ENCODE peak calls at places on chromosomes 4 and X, in six cellular contexts. S is K562, U is A549, H is endothelial cell of umbilical vein, I is HepG2, E is GM12878. O is an unnamed sample.
A peak's percentile ranks its signal among the peaks of the same experiment; 100 is the strongest.

GRCh38 chrX:86946569-86946968 is 571.0 kb upstream of the KLHL4 start:
- DNase-seq in S (peak; percentile 4), I (peak; percentile 30), U (peak; percentile 3), E (peak; percentile 1), H (peak; percentile 3), O (peak; percentile 38)

GRCh38 chrX:57583477-57583876 is 8.3 kb upstream of the ZXDB start:
- DNase-seq in E (no peak), U (no peak), H (no peak), I (no peak), S (no peak), O (no peak)

GRCh38 chr4:3307891-3308575 is 15.2 kb downstream of the RGS12 start:
- DNase-seq in U (no peak), E (no peak), S (no peak), I (no peak), H (no peak), O (no peak)

GRCh38 chrX:146385529-146385928 is 424.0 kb upstream of the CXorf51B start:
- DNase-seq in U (no peak), I (no peak), E (no peak), H (no peak), S (no peak), O (no peak)

GRCh38 chr4:164613761-164614277 is 140.1 kb upstream of the SMIM31 start:
- DNase-seq in S (no peak), I (no peak), U (no peak), H (no peak), E (no peak), O (no peak)

GRCh38 chr4:94574616-94575015 is 122.9 kb downstream of the PDLIM5 start:
- DNase-seq in H (no peak), U (no peak), S (no peak), I (no peak), E (no peak), O (no peak)

GRCh38 chrX:153052534-153052933 is 3.7 kb upstream of the PNMA3 start:
- DNase-seq in E (no peak), S (no peak), H (no peak), U (no peak), I (no peak), O (no peak)

GRCh38 chr4:76197971-76198410 is 15.6 kb downstream of the SCARB2 start:
- DNase-seq in E (no peak), I (no peak), H (no peak), U (no peak), S (no peak), O (peak; percentile 41)

GRCh38 chr4:81314897-81315470 is 100.0 kb upstream of the PRKG2 start:
- DNase-seq in I (no peak), U (no peak), S (no peak), H (no peak), E (no peak), O (no peak)

GRCh38 chr4:125085-125820 is 952 bp downstream of the ZNF718 start:
- DNase-seq in U (no peak), S (peak; percentile 32), H (no peak), E (no peak), I (no peak), O (peak; percentile 66)

GRCh38 chr4:82352825-82353370 is 20.9 kb downstream of the HNRNPD start:
- DNase-seq in S (no peak), I (no peak), U (no peak), H (no peak), E (no peak), O (no peak)

GRCh38 chrX:22383988-22384387 is 111.3 kb downstream of the CBLL2 start:
- DNase-seq in S (no peak), E (no peak), U (no peak), I (no peak), H (no peak), O (no peak)

DNA sequence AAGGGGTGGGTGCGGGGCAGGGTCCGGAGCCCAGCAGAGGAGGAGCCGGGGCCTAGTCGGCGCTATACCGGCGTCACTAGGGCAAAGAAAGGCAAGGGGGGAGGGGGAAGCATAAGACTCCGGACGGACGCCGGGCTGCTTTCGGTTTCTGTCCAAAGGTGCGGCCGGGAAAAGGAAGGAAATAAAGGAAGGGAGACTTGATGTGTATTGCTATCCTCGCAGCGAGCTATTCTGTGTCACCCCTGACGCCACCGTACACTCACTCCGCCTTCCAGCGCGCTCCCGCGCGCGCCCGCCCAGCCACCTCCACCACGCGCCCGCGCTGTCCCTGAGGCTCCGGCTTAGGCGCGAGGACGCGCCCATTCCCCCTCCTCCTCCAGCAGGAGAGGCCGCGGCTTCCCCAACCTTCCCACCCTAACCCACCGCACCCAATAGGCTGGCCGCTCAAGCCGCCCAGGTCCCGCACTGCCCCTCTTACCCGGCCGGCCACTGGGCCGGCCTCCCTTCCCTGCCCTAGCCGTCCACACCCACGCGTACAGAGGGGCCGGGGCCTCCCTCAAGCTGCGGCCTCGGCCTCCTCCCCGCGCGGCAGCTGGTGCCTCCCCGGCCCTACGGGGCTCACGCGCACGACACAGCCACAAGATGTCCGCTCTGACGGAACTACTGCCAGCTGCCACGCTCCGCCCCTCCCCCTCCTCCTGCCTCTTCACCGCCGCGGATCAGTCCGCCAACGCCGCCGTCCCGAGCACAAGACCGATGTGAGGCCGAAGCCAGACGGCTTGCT is at the start of gene UBE2D3:
- DNase-seq in H (peak; percentile 92), E (peak; percentile 45), I (peak; percentile 81), U (peak; percentile 24), S (peak; percentile 73), O (peak; percentile 97)
- TF ChIP-seq POLR2A in H (peak; percentile 86), E (peak; percentile 93), I (peak; percentile 60), U (peak; percentile 74), S (peak; percentile 94), O (peak; percentile 81)

GRCh38 chrX:73556159-73556558 is 6.8 kb upstream of the CHIC1 start:
- DNase-seq in I (no peak), H (no peak), E (no peak), S (no peak), U (no peak), O (no peak)
- TF ChIP-seq MYC in I (no peak), H (no peak), E (no peak), S (no peak), U (no peak), O (no peak)

DNA sequence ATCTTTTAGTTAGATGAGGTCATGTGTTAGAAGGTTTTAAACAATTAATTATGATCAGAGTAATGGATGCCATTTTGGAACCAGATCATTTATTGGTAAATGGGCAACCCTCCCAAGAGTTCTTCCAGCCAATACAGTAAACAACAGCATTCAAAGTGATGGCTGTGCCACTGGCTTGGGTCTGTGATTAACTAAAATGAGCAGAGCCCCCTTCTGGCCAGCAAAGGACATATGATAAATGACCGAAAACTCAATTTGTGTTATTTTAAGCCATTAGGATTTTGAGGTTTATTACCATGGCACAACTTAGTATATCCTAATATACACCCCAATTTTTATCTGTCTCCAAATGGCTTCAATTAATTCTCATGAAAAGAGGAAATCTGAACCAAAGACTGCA is 90.8 kb upstream of the NPFFR2 start:
- DNase-seq in U (no peak), E (no peak), H (peak; percentile 10), S (peak; percentile 13), I (peak; percentile 1), O (peak; percentile 43)
- H3K4me3 ChIP-seq in U (no peak overlapping the region), E (no peak overlapping the region), H (no peak overlapping the region), S (no peak overlapping the region), I (no peak overlapping the region), O (no peak overlapping the region)

GRCh38 chrX:43661521-43662240 is 5.6 kb downstream of the MAOA start:
- DNase-seq in S (no peak), E (no peak), U (no peak), H (no peak), I (no peak), O (no peak)

GRCh38 chrX:43654431-43655150 is 1.5 kb upstream of the MAOA start:
- DNase-seq in U (peak; percentile 84), E (peak; percentile 19), H (peak; percentile 92), I (peak; percentile 85), S (peak; percentile 84), O (peak; percentile 82)

GRCh38 chrX:43655151-43655676 is 885 bp upstream of the MAOA start:
- DNase-seq in U (peak; percentile 15), H (peak; percentile 36), E (no peak), S (no peak), I (no peak), O (no peak)

GRCh38 chrX:43655961-43656494 is at the start of gene MAOA:
- DNase-seq in U (peak; percentile 43), E (no peak), I (peak; percentile 18), S (no peak), H (peak; percentile 59), O (no peak)
- TF ChIP-seq POLR2A in U (no peak), E (no peak), I (no peak), S (no peak), H (no peak), O (no peak)

GRCh38 chr4:187598246-187598645 is 397.3 kb upstream of the ZFP42 start:
- DNase-seq in E (no peak), H (no peak), I (no peak), U (no peak), S (no peak), O (no peak)
- TF ChIP-seq MYC in E (no peak), H (no peak), I (no peak), U (no peak), S (no peak), O (no peak)

DNA sequence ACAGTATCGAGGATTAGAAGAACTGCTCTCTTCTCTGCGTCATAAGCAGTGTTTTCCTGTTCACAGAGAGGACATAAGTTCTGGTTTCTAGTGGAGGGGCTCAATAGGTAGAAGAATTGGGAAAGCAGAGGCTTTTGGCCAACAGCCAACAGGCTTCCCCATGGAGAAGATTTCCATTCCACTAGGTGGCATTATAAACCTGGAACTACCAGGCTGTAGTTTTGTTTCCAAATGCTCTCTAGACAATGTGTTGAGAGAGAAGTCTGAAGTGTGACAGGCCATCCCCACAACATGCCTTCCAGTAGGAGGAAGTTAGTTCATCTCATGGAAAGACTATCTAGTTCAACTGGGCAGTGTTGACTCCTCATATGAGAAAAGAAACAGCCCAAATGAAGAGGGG is 63.8 kb upstream of the ANXA10 start:
- DNase-seq in H (peak; percentile 22), E (no peak), I (peak; percentile 5), U (peak; percentile 6), S (no peak), O (peak; percentile 6)
- H3K4me3 ChIP-seq in H (no peak overlapping the region), E (no peak overlapping the region), I (no peak overlapping the region), U (no peak overlapping the region), S (no peak overlapping the region), O (no peak overlapping the region)